ENCODE peak calls at places on chromosomes 11 and 22, in eight cellular contexts. N, U, B, I, H, S, J and T are unnamed samples.

GRCh38 chr11:16739326-16739875 is 954 bp downstream of the C11orf58 start:
- DNase-seq in N (peak; percentile 44), U (peak; percentile 11), B (peak; percentile 22), I (no peak), H (no peak), S (no peak), J (peak; percentile 46), T (no peak)

GRCh38 chr22:41779889-41780505 is 20.5 kb upstream of the CCDC134 start:
- DNase-seq in N (no peak), U (no peak), B (no peak), I (no peak), H (no peak), S (no peak), J (no peak), T (peak; percentile 53)

GRCh38 chr11:86103808-86104207 is 34.9 kb upstream of the PICALM start:
- DNase-seq in N (peak; percentile 73), U (no peak), B (no peak), I (no peak), H (no peak), S (no peak), J (no peak), T (no peak)

GRCh38 chr22:37454857-37455686 is 27.8 kb upstream of the ELFN2 start:
- DNase-seq in N (peak; percentile 84), U (peak; percentile 21), B (no peak), I (peak; percentile 51), H (peak; percentile 31), S (no peak), J (peak; percentile 91), T (no peak)

GRCh38 chr11:34065505-34066203 is 14.1 kb downstream of the CAPRIN1 start:
- DNase-seq in N (peak; percentile 24), U (no peak), B (no peak), I (peak; percentile 69), H (no peak), S (no peak), J (no peak), T (no peak)

GRCh38 chr11:59206635-59207034 is 6.1 kb downstream of the MPEG1 start:
- DNase-seq in N (peak; percentile 41), U (peak; percentile 60), B (peak; percentile 26), I (peak; percentile 88), H (no peak), S (peak; percentile 80), J (peak; percentile 50), T (peak; percentile 39)

GRCh38 chr22:27531782-27532530 is 269.6 kb downstream of the MN1 start:
- DNase-seq in N (peak; percentile 35), U (no peak), B (no peak), I (no peak), H (peak; percentile 31), S (peak; percentile 16), J (peak; percentile 91), T (no peak)

GRCh38 chr22:20248461-20248959 is 19.6 kb downstream of the RTN4R start:
- DNase-seq in N (no peak), U (no peak), B (no peak), I (no peak), H (no peak), S (no peak), J (no peak), T (no peak)

GRCh38 chr11:43518407-43519165 is 159.9 kb downstream of the TTC17 start:
- DNase-seq in N (no peak), U (no peak), B (no peak), I (peak; percentile 3), H (no peak), S (no peak), J (peak; percentile 15), T (no peak)

GRCh38 chr11:73306069-73306468 is 2.0 kb upstream of the ARHGEF17 start:
- DNase-seq in N (no peak), U (no peak), B (peak; percentile 30), I (peak; percentile 72), H (no peak), S (no peak), J (no peak), T (no peak)

GRCh38 chr22:20148414-20148813 is 2.4 kb downstream of the CCDC188 start:
- DNase-seq in N (no peak), U (no peak), B (no peak), I (no peak), H (no peak), S (no peak), J (no peak), T (no peak)

GRCh38 chr11:68673991-68674390 is 10.4 kb upstream of the GAL start:
- DNase-seq in N (no peak), U (no peak), B (no peak), I (no peak), H (no peak), S (no peak), J (no peak), T (no peak)

DNA sequence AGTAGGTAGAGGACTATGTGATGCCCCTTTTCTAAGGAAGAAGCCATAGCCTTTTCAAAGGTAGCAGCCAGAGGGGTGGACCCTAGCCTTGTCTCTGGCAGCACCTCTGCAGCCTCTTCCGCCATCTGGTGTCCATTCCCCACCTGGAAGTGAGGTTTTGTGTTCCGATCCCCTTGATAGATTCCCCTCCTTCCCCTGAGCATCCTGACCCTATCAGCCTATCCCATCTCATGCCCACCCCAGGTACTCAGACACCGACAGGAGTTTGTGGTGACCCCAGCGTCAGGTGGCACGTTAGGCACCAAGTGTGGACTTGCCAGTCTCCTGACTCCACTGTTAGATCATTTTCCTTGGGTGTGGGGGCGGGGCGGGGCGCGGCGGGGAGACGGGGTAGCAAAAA is 398 bp upstream of the FAM89B start:
- DNase-seq in N (peak; percentile 73), U (peak; percentile 51), B (peak; percentile 57), I (peak; percentile 88), H (no peak), S (no peak), J (peak; percentile 57), T (peak; percentile 70)
- TF ChIP-seq CTCF in N (peak; percentile 24), U (peak; percentile 44), B (peak; percentile 67), I (peak; percentile 73), H (peak; percentile 38), S (no peak), J (peak; percentile 46), T (peak; percentile 70)

DNA sequence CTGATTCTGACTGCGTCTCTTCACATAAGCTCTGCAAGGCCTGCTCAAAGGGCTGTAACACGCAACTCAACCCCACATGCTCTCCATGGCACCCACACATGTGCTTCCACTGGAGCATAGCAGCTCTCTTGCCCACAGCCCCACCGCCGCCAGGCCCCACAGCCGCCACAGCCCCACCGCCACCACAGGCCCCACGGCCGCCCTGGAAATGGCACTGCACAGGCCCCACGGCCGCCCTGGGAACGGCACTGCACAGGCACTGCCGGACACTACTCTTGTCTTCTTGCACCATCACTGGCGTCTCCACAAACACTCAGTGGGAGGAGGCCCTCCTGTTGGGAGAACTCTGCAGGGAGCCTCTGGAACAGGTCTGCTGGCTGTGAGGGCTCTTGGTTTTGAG is 8.6 kb downstream of the MOB2 start:
- DNase-seq in N (no peak), U (no peak), B (no peak), I (no peak), H (no peak), S (no peak), J (no peak), T (no peak)
- H3K36me3 ChIP-seq in N (peaks cover 15% of the 10 kb centered on the region), U (no peaks in the 10 kb centered on the region), B (no peaks in the 10 kb centered on the region), I (peaks cover 18% of the 10 kb centered on the region), H (peaks cover 20% of the 10 kb centered on the region), S (no peaks in the 10 kb centered on the region), J (no peaks in the 10 kb centered on the region), T (no peaks in the 10 kb centered on the region)

GRCh38 chr11:8315463-8315862 is 51.8 kb upstream of the LMO1 start:
- DNase-seq in N (no peak), U (no peak), B (no peak), I (no peak), H (no peak), S (no peak), J (no peak), T (no peak)
- TF ChIP-seq CTCF in N (no peak), U (no peak), B (no peak), I (no peak), H (no peak), S (no peak), J (no peak), T (no peak)

GRCh38 chr22:39938509-39938908 is 21.7 kb upstream of the TMA7B start:
- DNase-seq in N (no peak), U (no peak), B (no peak), I (no peak), H (no peak), S (no peak), J (no peak), T (no peak)
- H3K36me3 ChIP-seq in N (no peaks in the 10 kb centered on the region), U (no peaks in the 10 kb centered on the region), B (no peaks in the 10 kb centered on the region), I (no peaks in the 10 kb centered on the region), H (no peaks in the 10 kb centered on the region), S (no peaks in the 10 kb centered on the region), J (no peaks in the 10 kb centered on the region), T (no peaks in the 10 kb centered on the region)